ENCODE peak calls at places on chromosomes 3 and 15, in eight cellular contexts. N is tibial artery; T is body of pancreas; H is CD4-positive, alpha-beta T cell; A is psoas muscle; W is neural progenitor cell; D is upper lobe of right lung; Y is Caco-2. C is an unnamed sample.
A peak's percentile ranks its signal among the peaks of the same experiment; 100 is the strongest.

GRCh38 chr15:77753238-77753873 is 120.6 kb upstream of the LINGO1 start:
- DNase-seq in N (no peak), T (no peak), H (no peak), A (no peak), W (peak; percentile 90), D (no peak), Y (no peak), C (peak; percentile 49)

GRCh38 chr3:25471081-25471768 is 43.2 kb downstream of the RARB start:
- DNase-seq in N (no peak), T (no peak), H (no peak), A (no peak), W (no peak), D (no peak), Y (no peak), C (peak; percentile 22)

GRCh38 chr3:109356442-109357155 is 19.3 kb upstream of the DPPA4 start:
- DNase-seq in N (no peak), T (no peak), H (no peak), A (no peak), W (no peak), D (no peak), Y (no peak), C (no peak)

GRCh38 chr15:31148622-31149505 is 47.3 kb upstream of the TRPM1 start:
- DNase-seq in N (no peak), T (no peak), H (no peak), A (no peak), W (no peak), D (no peak), Y (no peak), C (no peak)

GRCh38 chr3:52775877-52776276 is 1.5 kb upstream of the ITIH1 start:
- DNase-seq in N (no peak), T (no peak), H (no peak), A (no peak), W (no peak), D (no peak), Y (peak; percentile 38), C (no peak)

GRCh38 chr15:78340243-78341056 is at the start of gene CRABP1:
- DNase-seq in N (no peak), T (no peak), H (no peak), A (no peak), W (peak; percentile 86), D (no peak), Y (no peak), C (no peak)

GRCh38 chr15:29566914-29567313 is 255.4 kb downstream of the TJP1 start:
- DNase-seq in N (no peak), T (no peak), H (no peak), A (no peak), W (peak; percentile 44), D (no peak), Y (no peak), C (no peak)

GRCh38 chr15:76203766-76204557 is 107.3 kb downstream of the ETFA start:
- DNase-seq in N (no peak), T (no peak), H (no peak), A (no peak), W (no peak), D (peak; percentile 61), Y (no peak), C (no peak)

GRCh38 chr3:135215516-135215915 is 420.5 kb downstream of the EPHB1 start:
- DNase-seq in N (no peak), T (no peak), H (no peak), A (no peak), W (no peak), D (no peak), Y (no peak), C (no peak)

GRCh38 chr3:50299929-50300680 is 900 bp upstream of the HYAL3 start:
- DNase-seq in N (no peak), T (peak; percentile 60), H (no peak), A (no peak), W (no peak), D (no peak), Y (peak; percentile 35), C (no peak)

GRCh38 chr15:85000937-85001336 is 19.3 kb downstream of the PDE8A start:
- DNase-seq in N (no peak), T (no peak), H (no peak), A (no peak), W (no peak), D (no peak), Y (no peak), C (no peak)

GRCh38 chr3:145893331-145893730 is 267.7 kb downstream of the PLOD2 start:
- DNase-seq in N (no peak), T (no peak), H (no peak), A (no peak), W (no peak), D (no peak), Y (no peak), C (no peak)

GRCh38 chr3:191401775-191402357 is 59.1 kb upstream of the PYDC2 start:
- DNase-seq in N (no peak), T (no peak), H (no peak), A (no peak), W (no peak), D (no peak), Y (no peak), C (no peak)

GRCh38 chr3:186115229-186115996 is 6.5 kb upstream of the ETV5 start:
- DNase-seq in N (no peak), T (peak; percentile 18), H (no peak), A (no peak), W (no peak), D (no peak), Y (no peak), C (no peak)
- H3K27me3 ChIP-seq in N (no peaks in the 10 kb centered on the region), T (no peaks in the 10 kb centered on the region), H (peaks cover 60% of the 10 kb centered on the region), A (no peaks in the 10 kb centered on the region), W (peaks cover 98% of the 10 kb centered on the region), D (peaks cover 6% of the 10 kb centered on the region), Y (no peaks in the 10 kb centered on the region), C (no peaks in the 10 kb centered on the region)

DNA sequence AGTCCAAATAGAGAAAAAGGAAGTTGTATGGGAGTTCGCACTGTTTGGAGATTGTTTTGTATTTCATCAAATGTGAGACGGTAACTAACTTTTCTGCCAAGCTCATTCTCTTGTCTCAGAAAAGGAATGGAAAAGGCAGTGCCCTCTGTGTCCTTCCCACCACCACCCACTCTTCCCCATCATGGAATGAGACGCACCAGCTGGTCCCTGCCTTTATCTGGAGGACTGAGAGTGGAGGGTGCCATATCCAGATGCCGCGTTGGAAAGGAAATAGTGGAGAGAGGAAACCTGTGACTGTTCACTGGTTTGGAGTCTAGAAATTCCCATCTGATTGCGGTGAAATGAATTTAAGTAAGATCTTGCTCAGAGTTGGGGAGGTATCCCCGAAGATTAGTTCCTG is 3.7 kb upstream of the CCK start:
- DNase-seq in N (no peak), T (no peak), H (no peak), A (no peak), W (no peak), D (no peak), Y (no peak), C (no peak)
- H3K27me3 ChIP-seq in N (no peaks in the 10 kb centered on the region), T (peaks cover 13% of the 10 kb centered on the region), H (peaks cover 48% of the 10 kb centered on the region), A (peaks cover 3% of the 10 kb centered on the region), W (peaks cover 13% of the 10 kb centered on the region), D (peaks cover 14% of the 10 kb centered on the region), Y (no peaks in the 10 kb centered on the region), C (peaks cover 2% of the 10 kb centered on the region)

GRCh38 chr15:37101634-37102314 is 1.4 kb upstream of the MEIS2 start:
- DNase-seq in N (peak; percentile 71), T (peak; percentile 78), H (no peak), A (peak; percentile 84), W (peak; percentile 92), D (peak; percentile 89), Y (peak; percentile 82), C (peak; percentile 68)

GRCh38 chr15:37100109-37100873 is at the start of gene MEIS2:
- DNase-seq in N (peak; percentile 92), T (peak; percentile 93), H (no peak), A (peak; percentile 92), W (peak; percentile 94), D (peak; percentile 94), Y (peak; percentile 96), C (peak; percentile 92)

GRCh38 chr15:37104413-37105392 is 4.4 kb upstream of the MEIS2 start:
- DNase-seq in N (no peak), T (no peak), H (no peak), A (no peak), W (peak; percentile 61), D (no peak), Y (no peak), C (no peak)

GRCh38 chr15:37103475-37104071 is 3.2 kb upstream of the MEIS2 start:
- DNase-seq in N (no peak), T (no peak), H (no peak), A (no peak), W (no peak), D (no peak), Y (no peak), C (no peak)

DNA sequence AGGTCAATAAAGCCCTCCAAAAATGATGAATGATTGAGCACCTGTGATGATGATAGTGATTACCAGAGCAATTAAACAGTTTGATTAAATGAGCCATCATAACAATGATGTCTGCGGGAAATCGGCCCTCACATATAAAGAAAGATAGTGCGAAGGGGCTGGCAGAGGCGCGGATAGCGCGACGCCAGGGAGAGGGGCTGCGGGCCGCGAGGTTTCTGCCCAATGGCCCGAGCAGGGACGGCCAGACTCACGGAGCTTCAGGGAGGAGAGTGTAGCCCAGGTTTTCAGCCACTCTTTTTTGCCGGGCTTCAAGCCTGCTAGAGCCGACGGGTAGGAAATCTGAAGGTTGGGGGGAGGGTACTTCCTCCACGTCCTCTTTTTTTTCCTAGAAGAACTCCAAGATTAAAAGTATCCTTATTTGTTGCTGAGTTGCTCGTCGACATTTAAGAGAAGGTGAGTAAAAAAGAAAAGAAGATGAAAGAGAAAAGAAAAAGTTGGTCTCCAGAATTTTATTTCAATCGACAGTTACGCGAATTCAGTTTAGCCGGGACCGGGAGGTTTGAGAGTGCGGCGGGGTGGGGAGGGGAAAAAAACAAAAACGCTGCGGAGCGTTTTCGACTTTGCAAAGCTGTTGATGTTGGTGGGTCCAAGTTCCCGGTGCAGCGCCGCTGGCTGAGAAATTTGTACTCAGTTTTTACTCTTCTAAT is 2.1 kb upstream of the MEIS2 start:
- DNase-seq in N (no peak), T (no peak), H (no peak), A (no peak), W (peak; percentile 76), D (no peak), Y (no peak), C (peak; percentile 30)
- H3K27me3 ChIP-seq in N (no peaks in the 10 kb centered on the region), T (no peaks in the 10 kb centered on the region), H (peaks cover 85% of the 10 kb centered on the region), A (peaks cover 6% of the 10 kb centered on the region), W (peaks cover 68% of the 10 kb centered on the region), D (peaks cover 28% of the 10 kb centered on the region), Y (no peaks in the 10 kb centered on the region), C (peaks cover 46% of the 10 kb centered on the region)

DNA sequence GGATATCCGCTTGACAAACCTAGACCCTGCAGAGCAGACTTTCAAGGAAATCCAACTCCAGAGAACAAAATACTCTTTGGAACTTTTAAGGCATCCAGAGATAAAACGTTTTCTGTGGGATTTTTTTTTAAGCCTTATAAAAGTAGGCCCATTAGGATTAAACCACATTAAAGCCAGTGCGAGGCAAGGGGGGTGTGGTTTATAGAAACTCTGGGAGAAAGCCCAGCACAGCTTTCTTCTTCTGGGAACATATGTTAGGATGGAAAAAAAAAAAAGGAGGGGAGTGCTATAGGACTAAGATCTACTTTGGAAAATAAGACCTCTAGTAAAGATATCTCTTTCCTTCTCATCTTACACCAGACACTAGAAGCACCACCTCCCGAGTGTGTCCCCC is 4.0 kb downstream of the SHOX2 start:
- DNase-seq in N (no peak), T (no peak), H (no peak), A (no peak), W (peak; percentile 2), D (no peak), Y (no peak), C (no peak)
- H3K27me3 ChIP-seq in N (no peaks in the 10 kb centered on the region), T (peaks cover 65% of the 10 kb centered on the region), H (peaks cover 99% of the 10 kb centered on the region), A (peaks cover 4% of the 10 kb centered on the region), W (peaks cover 100% of the 10 kb centered on the region), D (peaks cover 99% of the 10 kb centered on the region), Y (no peaks in the 10 kb centered on the region), C (peaks cover 1% of the 10 kb centered on the region)

C was measured in A673.